ENCODE peak calls at places on chromosomes 13 and 19, in eight cellular contexts. O, I, P, Q, L, X, F and S are unnamed samples. For H3K27me3 and H3K4me1, the result is how much of the 10 kb centered on the place peaks cover.

GRCh38 chr19:43432866-43433673 is 18.4 kb downstream of the TEX101 start:
- DNase-seq in O (peak), I (peak), P (peak), Q (peak), L (peak), X (peak), F (peak), S (peak)

GRCh38 chr13:28012383-28012782 is 23.9 kb upstream of the URAD start:
- DNase-seq in O (no peak), I (no peak), P (no peak), Q (no peak), L (no peak), X (no peak), F (no peak), S (no peak)

GRCh38 chr19:38388310-38389100 is at the start of gene SPRED3:
- DNase-seq in O (peak), I (peak), P (peak), Q (no peak), L (peak), X (no peak), F (peak), S (peak)

GRCh38 chr19:46524272-46524671 is 28.6 kb upstream of the PNMA8B start:
- DNase-seq in O (no peak), I (no peak), P (no peak), Q (no peak), L (no peak), X (no peak), F (no peak), S (no peak)

GRCh38 chr19:45419396-45419795 is 4.3 kb downstream of the ERCC1 start:
- DNase-seq in O (no peak), I (no peak), P (no peak), Q (peak), L (no peak), X (no peak), F (no peak), S (no peak)

GRCh38 chr13:112713517-112714253 is 23.8 kb downstream of the ATP11A start:
- DNase-seq in O (no peak), I (no peak), P (no peak), Q (no peak), L (no peak), X (peak), F (peak), S (peak)

GRCh38 chr19:48853483-48853882 is 14.9 kb downstream of the PLEKHA4 start:
- DNase-seq in O (no peak), I (no peak), P (no peak), Q (no peak), L (no peak), X (no peak), F (no peak), S (no peak)

GRCh38 chr13:44393391-44393790 is 19.8 kb downstream of the SERP2 start:
- DNase-seq in O (peak), I (no peak), P (no peak), Q (no peak), L (no peak), X (no peak), F (no peak), S (no peak)

GRCh38 chr19:34393629-34394028 is 10.6 kb upstream of the PDCD2L start:
- DNase-seq in O (no peak), I (no peak), P (no peak), Q (no peak), L (no peak), X (no peak), F (no peak), S (peak)

GRCh38 chr13:46575843-46576242 is 22.9 kb downstream of the LRCH1 start:
- DNase-seq in O (no peak), I (no peak), P (no peak), Q (no peak), L (no peak), X (no peak), F (peak), S (no peak)

GRCh38 chr19:54850930-54851329 is 687 bp downstream of the KIR3DL2 start:
- DNase-seq in O (no peak), I (no peak), P (no peak), Q (no peak), L (no peak), X (no peak), F (no peak), S (no peak)

GRCh38 chr19:42433503-42434260 is 6.5 kb upstream of the LIPE start:
- DNase-seq in O (peak), I (peak), P (peak), Q (peak), L (peak), X (peak), F (peak), S (peak)

GRCh38 chr19:34017024-34017423 is 155.3 kb upstream of the LSM14A start:
- DNase-seq in O (no peak), I (no peak), P (no peak), Q (no peak), L (no peak), X (no peak), F (no peak), S (no peak)

GRCh38 chr19:2949939-2950285 is 5.1 kb upstream of the ZNF77 start:
- DNase-seq in O (peak), I (no peak), P (peak), Q (no peak), L (no peak), X (peak), F (peak), S (peak)

GRCh38 chr13:101751488-101751887 is 299.0 kb downstream of the ITGBL1 start:
- DNase-seq in O (no peak), I (no peak), P (peak), Q (no peak), L (no peak), X (no peak), F (peak), S (no peak)

DNA sequence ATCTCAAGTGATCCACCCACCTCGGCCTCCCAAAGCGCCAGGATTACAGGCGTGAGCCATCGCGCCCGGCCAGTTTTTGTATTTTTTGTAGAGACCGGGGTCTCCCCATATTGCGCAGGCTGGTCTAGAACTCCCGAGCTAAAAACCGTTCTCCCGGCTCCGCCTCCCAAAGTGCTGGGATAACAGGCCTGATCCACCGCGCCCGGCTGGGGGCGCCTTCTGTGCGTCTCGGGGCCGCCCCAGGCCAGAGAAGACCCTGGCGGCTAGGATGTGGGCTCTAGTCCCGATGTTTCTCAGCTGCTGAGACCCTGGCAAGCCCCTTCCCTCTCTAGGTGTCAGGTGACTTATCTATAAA is 3.6 kb downstream of the ARHGAP45 start:
- DNase-seq in O (no peak), I (no peak), P (no peak), Q (no peak), L (no peak), X (no peak), F (no peak), S (peak)
- H3K27me3 ChIP-seq in O (under half), I (half or more), P (half or more), Q (under half), L (under half), X (under half), F (under half), S (under half)

GRCh38 chr13:78762825-78763224 is 103.9 kb upstream of the OBI1 start:
- DNase-seq in O (no peak), I (no peak), P (no peak), Q (no peak), L (no peak), X (no peak), F (no peak), S (no peak)

GRCh38 chr13:78759704-78760103 is 100.7 kb upstream of the OBI1 start:
- DNase-seq in O (no peak), I (no peak), P (no peak), Q (no peak), L (no peak), X (no peak), F (no peak), S (no peak)

GRCh38 chr13:78768950-78769349 is 110.0 kb upstream of the OBI1 start:
- DNase-seq in O (no peak), I (no peak), P (no peak), Q (no peak), L (no peak), X (no peak), F (no peak), S (no peak)

DNA sequence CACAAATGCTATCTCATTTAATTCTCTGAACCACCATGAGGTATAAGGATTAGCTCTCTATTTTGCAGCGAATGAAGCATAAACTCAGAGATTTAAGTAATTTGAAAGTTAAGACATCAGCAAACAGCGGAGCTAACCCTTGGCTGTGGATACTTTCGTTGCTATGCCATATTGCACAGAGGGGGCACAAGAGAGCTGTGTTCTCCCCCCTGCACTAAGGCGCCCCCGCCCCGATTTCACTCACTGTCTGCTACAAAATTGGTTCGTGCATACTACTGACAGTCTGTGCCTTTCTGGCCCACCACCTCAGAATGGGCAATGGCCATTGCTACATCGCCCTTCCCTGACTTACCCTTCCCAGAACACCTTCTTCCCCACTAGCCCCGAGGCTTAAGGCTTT is 105.7 kb upstream of the OBI1 start:
- DNase-seq in O (no peak), I (no peak), P (no peak), Q (no peak), L (no peak), X (no peak), F (no peak), S (no peak)
- TF ChIP-seq CTCF in O (no peak), I (no peak), P (no peak), Q (no peak), L (no peak), X (no peak), F (no peak), S (no peak)

GRCh38 chr13:30022796-30023195 is 172.4 kb upstream of the UBL3 start:
- DNase-seq in O (no peak), I (no peak), P (no peak), Q (no peak), L (no peak), X (no peak), F (no peak), S (no peak)
- H3K4me1 ChIP-seq in O (under half), I (under half), P (under half), Q (under half), L (under half), X (under half), F (under half), S (under half)

GRCh38 chr19:39506944-39507714 is 7.8 kb upstream of the SELENOV start:
- DNase-seq in O (no peak), I (no peak), P (peak), Q (no peak), L (no peak), X (no peak), F (peak), S (no peak)

GRCh38 chr19:39508629-39509028 is 6.3 kb upstream of the SELENOV start:
- DNase-seq in O (no peak), I (no peak), P (no peak), Q (no peak), L (no peak), X (no peak), F (no peak), S (no peak)

GRCh38 chr19:39509233-39509632 is 5.7 kb upstream of the SELENOV start:
- DNase-seq in O (no peak), I (no peak), P (no peak), Q (no peak), L (no peak), X (no peak), F (no peak), S (no peak)

GRCh38 chr19:39506598-39506943 is 7.8 kb downstream of the DLL3 start:
- DNase-seq in O (no peak), I (no peak), P (no peak), Q (no peak), L (no peak), X (no peak), F (no peak), S (no peak)

DNA sequence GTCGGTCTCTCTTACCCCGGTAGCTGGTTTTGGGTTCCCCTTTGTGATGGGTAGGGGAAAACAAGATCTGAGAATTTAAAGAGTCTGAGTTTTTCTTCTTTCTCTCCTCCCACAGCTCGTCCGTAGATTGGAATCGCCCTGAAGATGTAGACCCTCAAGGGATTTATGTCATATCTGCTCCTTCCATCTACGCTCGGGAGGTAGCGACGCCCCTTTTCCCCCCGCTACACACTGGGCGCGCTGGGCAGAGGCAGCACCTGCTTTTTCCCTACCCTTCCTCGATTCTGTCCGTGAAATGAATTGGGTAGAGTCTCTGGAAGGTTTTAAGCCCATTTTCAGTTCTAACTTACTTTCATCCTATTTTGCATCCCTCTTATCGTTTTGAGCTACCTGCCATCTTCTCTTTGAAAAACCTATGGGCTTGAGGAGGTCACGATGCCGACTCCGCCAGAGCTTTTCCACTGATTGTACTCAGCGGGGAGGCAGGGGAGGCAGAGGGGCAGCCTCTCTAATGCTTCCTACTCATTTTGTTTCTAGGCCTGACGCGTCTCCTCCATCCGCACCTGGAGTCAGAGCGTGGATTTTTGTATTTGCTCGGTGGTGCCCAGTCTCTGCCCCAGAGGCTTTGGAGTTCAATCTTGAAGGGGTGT is 7.1 kb upstream of the SELENOV start:
- DNase-seq in O (no peak), I (no peak), P (no peak), Q (no peak), L (no peak), X (no peak), F (no peak), S (no peak)
- H3K27me3 ChIP-seq in O (under half), I (half or more), P (under half), Q (under half), L (under half), X (under half), F (under half), S (half or more)

GRCh38 chr19:18419699-18420460 is 682 bp downstream of the SSBP4 start:
- DNase-seq in O (no peak), I (no peak), P (peak), Q (peak), L (no peak), X (peak), F (no peak), S (peak)
- TF ChIP-seq CTCF in O (no peak), I (no peak), P (no peak), Q (no peak), L (no peak), X (no peak), F (no peak), S (no peak)

GRCh38 chr19:13029893-13030292 is 34.6 kb downstream of the NFIX start:
- DNase-seq in O (no peak), I (no peak), P (no peak), Q (peak), L (no peak), X (no peak), F (no peak), S (peak)

GRCh38 chr19:13033819-13034611 is 38.7 kb downstream of the NFIX start:
- DNase-seq in O (peak), I (peak), P (peak), Q (peak), L (peak), X (peak), F (peak), S (peak)

GRCh38 chr19:13032837-13033236 is 37.6 kb downstream of the NFIX start:
- DNase-seq in O (no peak), I (no peak), P (no peak), Q (no peak), L (no peak), X (no peak), F (no peak), S (no peak)

GRCh38 chr19:13033244-13033643 is 38.0 kb downstream of the NFIX start:
- DNase-seq in O (no peak), I (no peak), P (no peak), Q (no peak), L (no peak), X (no peak), F (no peak), S (no peak)

GRCh38 chr19:13031917-13032623 is 36.8 kb downstream of the NFIX start:
- DNase-seq in O (no peak), I (no peak), P (no peak), Q (no peak), L (no peak), X (no peak), F (no peak), S (peak)
- H3K4me1 ChIP-seq in O (half or more), I (half or more), P (under half), Q (under half), L (under half), X (under half), F (under half), S (half or more)

GRCh38 chr19:6035026-6035425 is 57.1 kb upstream of the RANBP3 start:
- DNase-seq in O (no peak), I (no peak), P (no peak), Q (no peak), L (no peak), X (no peak), F (no peak), S (no peak)

GRCh38 chr19:6032381-6032780 is 54.4 kb upstream of the RANBP3 start:
- DNase-seq in O (no peak), I (no peak), P (no peak), Q (no peak), L (no peak), X (no peak), F (no peak), S (no peak)

GRCh38 chr19:6033744-6034264 is 55.9 kb upstream of the RANBP3 start:
- DNase-seq in O (no peak), I (no peak), P (no peak), Q (no peak), L (no peak), X (no peak), F (no peak), S (no peak)

GRCh38 chr19:6032827-6033226 is 54.9 kb upstream of the RANBP3 start:
- DNase-seq in O (no peak), I (no peak), P (no peak), Q (no peak), L (no peak), X (no peak), F (no peak), S (no peak)

DNA sequence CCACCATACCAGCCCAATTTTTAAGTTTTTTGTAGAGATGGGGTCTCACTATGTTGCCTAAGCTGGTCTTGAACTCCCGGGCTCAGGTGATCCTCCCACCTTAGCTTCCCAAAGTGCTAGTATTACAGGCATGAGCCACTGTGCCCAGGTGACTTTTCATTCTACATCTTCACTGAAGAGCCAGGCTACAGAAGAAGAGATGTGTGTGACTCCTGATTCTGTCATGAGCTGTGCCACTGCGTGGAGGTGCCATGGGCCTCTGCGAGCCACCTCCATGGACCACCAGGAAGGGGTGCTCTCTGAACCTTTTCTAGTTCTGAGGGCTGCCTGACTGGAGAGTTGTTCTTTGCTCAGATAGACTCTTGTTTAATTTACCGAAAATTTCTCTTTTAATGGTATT is 56.6 kb upstream of the RANBP3 start:
- DNase-seq in O (no peak), I (no peak), P (no peak), Q (no peak), L (no peak), X (no peak), F (no peak), S (no peak)
- H3K27me3 ChIP-seq in O (under half), I (under half), P (under half), Q (under half), L (under half), X (under half), F (under half), S (under half)

DNA sequence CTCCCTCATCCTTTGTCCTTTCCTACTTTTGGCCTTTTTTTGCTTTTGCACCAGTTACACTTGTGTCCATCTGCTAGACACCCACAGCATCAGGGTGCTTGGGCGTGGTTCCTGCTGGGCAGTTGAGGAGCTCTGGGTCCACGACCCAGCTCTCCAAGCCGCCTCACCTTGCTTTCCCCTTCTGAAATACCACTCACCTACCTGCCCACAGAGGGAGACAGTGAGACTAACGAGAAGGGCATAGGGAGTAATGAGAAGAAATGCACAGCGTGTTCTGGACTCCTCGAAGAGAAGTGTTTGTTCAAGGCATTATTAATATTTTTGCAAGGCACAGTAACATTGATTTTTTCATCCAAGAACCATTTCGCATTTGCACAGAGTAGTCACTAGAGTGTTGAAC is 92.9 kb downstream of the DNAJC15 start:
- DNase-seq in O (no peak), I (no peak), P (no peak), Q (no peak), L (no peak), X (no peak), F (no peak), S (no peak)
- TF ChIP-seq CTCF in O (no peak), I (no peak), P (peak), Q (peak), L (no peak), X (no peak), F (no peak), S (no peak)

GRCh38 chr13:21014139-21014665 is 47.2 kb downstream of the LATS2 start:
- DNase-seq in O (no peak), I (no peak), P (no peak), Q (no peak), L (no peak), X (no peak), F (no peak), S (no peak)
- H3K4me1 ChIP-seq in O (half or more), I (half or more), P (under half), Q (under half), L (under half), X (under half), F (under half), S (half or more)